ENCODE peak calls at places on chromosomes 3 and 15, in five cellular contexts. S, I, G, R and W are unnamed samples.
A peak's percentile ranks its signal among the peaks of the same experiment; 100 is the strongest.

GRCh38 chr3:120678331-120678845 is 3.7 kb downstream of the HGD start:
- DNase-seq in S (peak; percentile 14), I (no peak), G (peak; percentile 62), R (peak; percentile 88), W (no peak)

GRCh38 chr15:79987969-79988368 is 17.0 kb upstream of the BCL2A1 start:
- DNase-seq in S (no peak), I (no peak), G (no peak), R (no peak), W (no peak)

GRCh38 chr3:197417896-197418618 is 119.6 kb upstream of the DLG1 start:
- DNase-seq in S (no peak), I (no peak), G (no peak), R (no peak), W (no peak)

GRCh38 chr15:68429691-68430470 is 2.1 kb downstream of the ITGA11 start:
- DNase-seq in S (no peak), I (no peak), G (peak; percentile 53), R (peak; percentile 35), W (no peak)

GRCh38 chr3:132703733-132704132 is 18.5 kb downstream of the NPHP3 start:
- DNase-seq in S (no peak), I (no peak), G (no peak), R (no peak), W (no peak)

GRCh38 chr15:40746916-40747418 is 8.1 kb downstream of the RMDN3 start:
- DNase-seq in S (no peak), I (no peak), G (peak; percentile 31), R (peak; percentile 90), W (no peak)

GRCh38 chr3:138222888-138223287 is 35.8 kb downstream of the ARMC8 start:
- DNase-seq in S (no peak), I (no peak), G (no peak), R (no peak), W (no peak)

GRCh38 chr15:38084289-38084688 is 149.8 kb downstream of the TMCO5A start:
- DNase-seq in S (no peak), I (no peak), G (no peak), R (no peak), W (no peak)

GRCh38 chr3:15217011-15217671 is 11.1 kb downstream of the CAPN7 start:
- DNase-seq in S (no peak), I (no peak), G (no peak), R (no peak), W (no peak)

GRCh38 chr3:82157952-82158351 is 396.5 kb upstream of the GBE1 start:
- DNase-seq in S (no peak), I (no peak), G (no peak), R (peak; percentile 36), W (no peak)

GRCh38 chr3:126135398-126136076 is 44.8 kb downstream of the ALDH1L1 start:
- DNase-seq in S (no peak), I (no peak), G (no peak), R (no peak), W (peak; percentile 13)

GRCh38 chr3:10645800-10646199 is 140.4 kb upstream of the ATP2B2 start:
- DNase-seq in S (no peak), I (no peak), G (no peak), R (no peak), W (no peak)

GRCh38 chr15:75661041-75661778 is 13.5 kb downstream of the SNX33 start:
- DNase-seq in S (no peak), I (peak; percentile 86), G (peak; percentile 77), R (peak; percentile 95), W (no peak)

GRCh38 chr15:53918180-53919079 is 59.8 kb upstream of the UNC13C start:
- DNase-seq in S (no peak), I (no peak), G (no peak), R (no peak), W (no peak)

GRCh38 chr3:196677353-196677752 is 34.7 kb downstream of the CEP19 start:
- DNase-seq in S (no peak), I (no peak), G (no peak), R (no peak), W (no peak)

GRCh38 chr3:46558184-46559029 is 7.7 kb downstream of the LRRC2 start:
- DNase-seq in S (peak; percentile 65), I (peak; percentile 82), G (peak; percentile 58), R (peak; percentile 95), W (peak; percentile 35)

GRCh38 chr15:25177955-25178801 is 223.4 kb downstream of the SNRPN start:
- DNase-seq in S (peak; percentile 5), I (peak; percentile 7), G (no peak), R (no peak), W (peak; percentile 5)

GRCh38 chr3:115974940-115975339 is 351.6 kb downstream of the GAP43 start:
- DNase-seq in S (no peak), I (no peak), G (no peak), R (peak; percentile 9), W (no peak)

GRCh38 chr3:127608362-127608718 is 10.1 kb downstream of the MCM2 start:
- DNase-seq in S (no peak), I (peak; percentile 74), G (no peak), R (no peak), W (no peak)

GRCh38 chr3:52886049-52886730 is 11.2 kb downstream of the STIMATE start:
- DNase-seq in S (no peak), I (no peak), G (no peak), R (no peak), W (no peak)

GRCh38 chr15:81333363-81333762 is 9.4 kb upstream of the STARD5 start:
- DNase-seq in S (no peak), I (no peak), G (no peak), R (no peak), W (no peak)

GRCh38 chr3:97821413-97821809 is 400 bp upstream of the CRYBG3 start:
- DNase-seq in S (peak; percentile 24), I (peak; percentile 38), G (no peak), R (peak; percentile 49), W (peak; percentile 38)

GRCh38 chr15:50880651-50881114 is 27.8 kb upstream of the AP4E1 start:
- DNase-seq in S (no peak), I (no peak), G (peak; percentile 80), R (peak; percentile 94), W (no peak)

GRCh38 chr3:29212789-29213433 is 68.0 kb upstream of the RBMS3 start:
- DNase-seq in S (no peak), I (no peak), G (no peak), R (no peak), W (no peak)

GRCh38 chr3:13507791-13508339 is 27.8 kb downstream of the HDAC11 start:
- DNase-seq in S (no peak), I (peak; percentile 19), G (no peak), R (peak; percentile 38), W (no peak)

GRCh38 chr15:92845109-92845508 is 55.0 kb upstream of the CHD2 start:
- DNase-seq in S (no peak), I (no peak), G (no peak), R (peak; percentile 70), W (no peak)

GRCh38 chr3:182473191-182473710 is 320.1 kb upstream of the ATP11B start:
- DNase-seq in S (no peak), I (no peak), G (no peak), R (no peak), W (no peak)

GRCh38 chr15:67543348-67543718 is 830 bp downstream of the MAP2K5 start:
- DNase-seq in S (no peak), I (no peak), G (no peak), R (no peak), W (no peak)

GRCh38 chr15:101675796-101676582 is 23.8 kb upstream of the TM2D3 start:
- DNase-seq in S (no peak), I (no peak), G (peak; percentile 33), R (peak; percentile 56), W (no peak)

DNA sequence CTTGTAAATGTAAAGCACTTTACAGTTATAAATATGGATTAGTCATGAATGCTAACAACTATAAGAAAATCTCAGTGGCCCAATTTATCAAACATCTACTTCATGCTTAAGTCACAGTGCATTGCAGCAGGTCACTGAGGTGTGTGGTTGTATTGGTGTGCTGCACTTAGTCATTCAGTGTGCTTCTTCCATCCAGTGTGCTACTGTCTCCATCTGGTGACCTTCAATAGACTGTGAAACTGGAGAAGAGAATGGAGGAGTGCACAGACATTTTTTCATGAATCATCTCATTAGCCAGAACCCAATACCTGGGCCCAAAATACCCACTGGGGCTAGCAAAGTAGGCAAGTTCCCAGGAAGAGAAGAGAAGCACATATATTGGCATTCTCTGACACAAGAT is 199.6 kb downstream of the SHOX2 start:
- DNase-seq in S (no peak), I (no peak), G (peak; percentile 24), R (peak; percentile 33), W (no peak)
- TF ChIP-seq CTCF in S (no peak), I (no peak), G (peak; percentile 64), R (peak; percentile 22), W (no peak)

DNA sequence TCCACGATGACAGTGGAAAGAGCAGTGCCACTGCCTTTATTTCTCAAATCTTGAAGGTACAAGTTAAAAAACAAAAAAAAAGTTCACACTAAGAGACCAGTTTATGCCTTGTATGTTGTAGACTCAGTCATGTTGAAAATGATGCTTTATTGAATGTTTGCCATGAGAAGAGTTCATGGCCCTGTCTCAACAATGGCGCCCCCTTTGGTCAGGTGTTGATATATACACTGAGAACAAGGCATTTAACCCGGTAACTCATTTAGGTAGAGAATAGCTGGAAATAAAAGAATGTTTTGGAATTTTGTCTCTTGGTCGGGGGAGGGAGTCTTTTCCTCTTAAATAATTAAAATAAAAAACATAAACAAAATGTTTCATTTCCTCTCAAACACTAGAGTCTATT is 145.6 kb upstream of the SLC2A2 start:
- DNase-seq in S (no peak), I (no peak), G (no peak), R (no peak), W (no peak)
- TF ChIP-seq CTCF in S (peak; percentile 28), I (peak; percentile 13), G (peak; percentile 23), R (peak; percentile 32), W (no peak)

DNA sequence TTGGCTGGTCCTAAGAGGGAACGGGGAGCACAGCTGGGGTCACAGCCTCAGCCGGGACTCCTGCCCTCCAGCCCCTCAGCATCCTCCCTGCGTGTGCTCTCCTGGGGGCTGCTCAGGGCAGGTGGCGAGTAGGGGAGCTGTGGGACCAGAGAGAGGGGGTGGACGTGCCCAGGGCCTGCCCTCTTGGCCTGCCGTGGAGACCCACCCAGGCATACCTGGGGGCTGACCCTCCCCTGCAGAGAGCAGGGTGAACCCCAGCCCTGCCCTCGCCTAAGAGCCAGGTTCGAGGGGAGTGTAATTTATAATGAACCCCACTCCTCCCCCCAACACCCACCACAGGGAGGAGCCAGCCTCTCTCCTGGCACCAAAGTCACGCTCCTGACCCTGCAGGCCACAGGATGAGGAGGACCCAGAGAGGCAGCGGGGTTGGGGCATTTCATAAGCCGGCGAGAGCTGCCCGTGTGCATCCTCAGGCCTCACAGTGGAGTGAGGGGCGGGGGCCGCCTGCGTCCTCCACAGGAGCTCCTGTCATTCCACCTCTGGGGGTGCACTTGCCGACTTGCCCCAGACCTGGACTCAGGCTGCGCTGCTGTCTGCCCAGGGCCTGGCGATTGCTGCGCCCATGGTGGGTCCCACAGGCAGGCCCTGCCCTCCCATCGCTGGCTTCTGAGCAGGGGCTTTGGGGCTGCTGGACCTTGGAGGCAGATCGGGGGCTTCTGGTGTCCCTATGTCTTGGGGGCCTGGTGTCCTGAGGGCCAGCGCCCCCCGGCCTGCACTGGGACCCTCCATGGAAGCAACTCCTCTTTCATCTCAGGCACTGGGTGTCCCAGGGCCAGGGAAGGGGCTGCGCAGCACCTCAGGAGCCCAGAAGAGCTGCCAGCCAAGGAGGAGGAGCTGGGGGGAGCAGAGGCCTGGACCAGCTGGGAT is 184.2 kb downstream of the GOLGA6L6 start:
- DNase-seq in S (no peak), I (no peak), G (no peak), R (no peak), W (peak; percentile 46)
- TF ChIP-seq CTCF in S (no peak), I (no peak), G (no peak), R (no peak), W (no peak)

GRCh38 chr3:39251576-39251975 is 28.3 kb downstream of the CX3CR1 start:
- DNase-seq in S (no peak), I (no peak), G (no peak), R (no peak), W (no peak)
- TF ChIP-seq CTCF in S (no peak), I (no peak), G (no peak), R (no peak), W (no peak)

GRCh38 chr3:99875925-99876781 is 58.5 kb downstream of the CMSS1 start:
- DNase-seq in S (peak; percentile 82), I (peak; percentile 85), G (no peak), R (peak; percentile 75), W (peak; percentile 60)
- TF ChIP-seq CTCF in S (peak; percentile 23), I (peak; percentile 20), G (no peak), R (no peak), W (no peak)